ENCODE peak calls at places on chromosomes 16 and 17, in six cellular contexts. E, M, G, A, B and U are unnamed samples.

GRCh38 chr17:59800530-59800942 is 92.2 kb downstream of the TUBD1 start:
- DNase-seq in G (no peak), B (no peak), A (no peak), M (no peak), E (no peak), U (no peak)

GRCh38 chr17:39927928-39928867 is 666 bp downstream of the LRRC3C start:
- DNase-seq in M (peak), G (peak), B (no peak), E (peak), A (peak), U (peak)

GRCh38 chr17:81182596-81182995 is 16.6 kb upstream of the AATK start:
- DNase-seq in G (no peak), A (no peak), B (no peak), E (no peak), M (no peak), U (no peak)

GRCh38 chr17:34122529-34122928 is 132.6 kb upstream of the CCL2 start:
- DNase-seq in M (peak), G (no peak), B (no peak), A (no peak), E (no peak), U (no peak)

GRCh38 chr17:43791589-43791988 is 11.4 kb downstream of the CFAP97D1 start:
- DNase-seq in B (peak), A (peak), G (no peak), E (no peak), M (no peak), U (no peak)

GRCh38 chr17:36534117-36534880 is at the start of gene MYO19:
- DNase-seq in B (no peak), M (no peak), E (peak), A (peak), G (peak), U (peak)

GRCh38 chr17:38912221-38912813 is 13.1 kb upstream of the LASP1NB start:
- DNase-seq in E (peak), A (no peak), M (no peak), B (peak), G (no peak), U (peak)

GRCh38 chr17:31580331-31581021 is 189.0 kb downstream of the RAB11FIP4 start:
- DNase-seq in M (no peak), B (no peak), G (no peak), E (peak), A (no peak), U (no peak)

GRCh38 chr17:74757931-74758845 is 9.8 kb downstream of the NHERF1 start:
- DNase-seq in E (peak), M (no peak), G (peak), A (no peak), B (no peak), U (peak)

GRCh38 chr17:7314719-7315569 is at the start of gene GPS2:
- DNase-seq in A (peak), M (peak), G (peak), E (peak), B (no peak), U (peak)

GRCh38 chr17:81666092-81666341 is 388 bp downstream of the OXLD1 start:
- DNase-seq in E (no peak), B (no peak), G (no peak), A (peak), M (no peak), U (no peak)

GRCh38 chr16:3861808-3862451 is 18.6 kb downstream of the CREBBP start:
- DNase-seq in A (no peak), M (no peak), G (no peak), B (no peak), E (no peak), U (no peak)
- TF ChIP-seq POLR2AphosphoS5 in A (no peak), M (no peak), G (no peak), B (no peak), E (no peak), U (no peak)

GRCh38 chr16:82643136-82643535 is 16.4 kb downstream of the CDH13 start:
- DNase-seq in M (no peak), B (no peak), G (no peak), E (no peak), A (no peak), U (no peak)

GRCh38 chr16:82639263-82639662 is 12.5 kb downstream of the CDH13 start:
- DNase-seq in M (no peak), G (no peak), A (no peak), B (no peak), E (no peak), U (no peak)

GRCh38 chr16:82639666-82640336 is 13.0 kb downstream of the CDH13 start:
- DNase-seq in E (peak), B (no peak), G (no peak), M (no peak), A (peak), U (peak)

GRCh38 chr16:82643936-82644630 is 17.3 kb downstream of the CDH13 start:
- DNase-seq in M (no peak), G (no peak), E (no peak), B (no peak), A (peak), U (no peak)

GRCh38 chr16:82641336-82641984 is 14.7 kb downstream of the CDH13 start:
- DNase-seq in M (no peak), B (no peak), E (no peak), A (no peak), G (no peak), U (no peak)
- TF ChIP-seq CTCF in M (no peak), B (no peak), E (no peak), A (peak), G (no peak), U (no peak)

GRCh38 chr16:73043828-73044493 is 4.0 kb downstream of the ZFHX3 start:
- DNase-seq in B (no peak), E (no peak), M (no peak), G (no peak), A (no peak), U (no peak)
- TF ChIP-seq POLR2AphosphoS5 in B (no peak), E (no peak), M (no peak), G (no peak), A (no peak), U (no peak)

GRCh38 chr16:67544329-67544841 is 15.8 kb downstream of the RIPOR1 start:
- DNase-seq in E (no peak), A (no peak), B (no peak), G (no peak), M (peak), U (no peak)
- TF ChIP-seq CTCF in E (no peak), A (peak), B (no peak), G (no peak), M (no peak), U (no peak)

GRCh38 chr16:25707553-25707952 is 15.8 kb downstream of the HS3ST4 start:
- DNase-seq in A (no peak), B (no peak), E (no peak), G (no peak), M (no peak), U (no peak)

GRCh38 chr16:25709182-25709581 is 17.4 kb downstream of the HS3ST4 start:
- DNase-seq in E (no peak), G (no peak), M (no peak), B (no peak), A (peak), U (no peak)

GRCh38 chr16:25713785-25714570 is 22.2 kb downstream of the HS3ST4 start:
- DNase-seq in G (no peak), E (no peak), A (no peak), B (no peak), M (no peak), U (no peak)

DNA sequence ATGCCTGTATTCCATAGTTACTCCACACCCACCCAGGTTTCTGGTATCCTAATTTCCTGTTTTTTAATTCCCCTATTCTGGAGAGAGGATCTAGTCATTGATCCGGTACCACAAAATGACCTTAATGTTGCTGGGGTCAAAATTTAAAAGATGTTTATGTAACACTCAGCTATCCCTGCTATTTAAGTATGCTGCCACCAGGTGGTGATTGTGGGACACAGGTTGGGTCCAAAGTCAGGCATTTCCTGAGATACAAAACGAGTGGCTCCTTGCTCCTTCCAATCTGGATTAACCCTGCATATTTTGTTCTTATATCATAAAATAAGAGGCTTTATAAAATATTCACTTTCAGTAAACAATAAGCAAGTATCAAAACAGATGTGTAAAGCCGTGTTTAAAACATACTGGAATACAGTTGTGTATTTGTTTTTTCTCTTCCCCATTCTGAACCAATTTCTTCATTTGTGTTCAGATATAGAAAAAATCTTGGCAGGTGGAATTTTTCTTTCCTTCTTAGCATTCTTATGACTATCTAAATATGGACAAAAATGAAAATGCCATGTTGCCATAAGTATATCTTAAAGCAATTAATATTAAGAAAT is 16.3 kb downstream of the HS3ST4 start:
- DNase-seq in A (peak), B (no peak), E (peak), M (no peak), G (no peak), U (peak)
- TF ChIP-seq POLR2AphosphoS5 in A (no peak), B (no peak), E (no peak), M (no peak), G (no peak), U (no peak)

DNA sequence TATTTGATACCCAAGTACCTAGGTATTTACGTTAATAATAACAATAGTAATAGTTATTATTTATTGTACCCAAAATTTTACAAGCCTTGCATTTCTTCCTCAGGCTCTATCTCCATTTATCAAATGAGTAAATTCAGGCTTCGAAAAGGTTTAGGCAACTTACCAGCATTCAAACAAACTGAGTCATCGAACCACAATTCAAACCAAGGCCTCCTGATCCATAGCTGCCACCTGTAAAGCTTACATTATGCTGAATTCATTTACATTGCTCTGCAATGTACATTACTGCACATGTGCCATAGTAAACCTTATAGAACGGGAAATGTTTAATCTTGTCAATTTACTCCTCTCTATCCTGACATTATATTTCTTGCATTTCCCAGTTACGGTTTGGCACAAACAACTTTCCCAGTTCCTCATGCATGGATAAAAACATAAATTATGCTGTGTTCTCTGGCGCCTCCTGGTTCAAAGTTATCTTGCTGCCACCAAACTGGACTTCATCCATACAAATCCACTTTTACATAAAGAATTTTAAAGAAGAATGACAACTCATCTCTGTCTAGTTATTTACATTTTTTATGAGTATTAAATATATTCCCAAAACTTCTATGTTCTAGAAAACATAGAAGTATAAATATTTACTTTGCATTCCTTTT is 360.6 kb upstream of the SOX9 start:
- DNase-seq in M (no peak), E (no peak), B (no peak), G (no peak), A (no peak), U (no peak)
- TF ChIP-seq CTCF in M (no peak), E (no peak), B (no peak), G (no peak), A (peak), U (no peak)

GRCh38 chr16:70573451-70574121 is 50.0 kb downstream of the SF3B3 start:
- DNase-seq in A (peak), B (no peak), G (peak), E (no peak), M (no peak), U (no peak)
- TF ChIP-seq POLR2AphosphoS5 in A (no peak), B (peak), G (peak), E (no peak), M (peak), U (peak)

DNA sequence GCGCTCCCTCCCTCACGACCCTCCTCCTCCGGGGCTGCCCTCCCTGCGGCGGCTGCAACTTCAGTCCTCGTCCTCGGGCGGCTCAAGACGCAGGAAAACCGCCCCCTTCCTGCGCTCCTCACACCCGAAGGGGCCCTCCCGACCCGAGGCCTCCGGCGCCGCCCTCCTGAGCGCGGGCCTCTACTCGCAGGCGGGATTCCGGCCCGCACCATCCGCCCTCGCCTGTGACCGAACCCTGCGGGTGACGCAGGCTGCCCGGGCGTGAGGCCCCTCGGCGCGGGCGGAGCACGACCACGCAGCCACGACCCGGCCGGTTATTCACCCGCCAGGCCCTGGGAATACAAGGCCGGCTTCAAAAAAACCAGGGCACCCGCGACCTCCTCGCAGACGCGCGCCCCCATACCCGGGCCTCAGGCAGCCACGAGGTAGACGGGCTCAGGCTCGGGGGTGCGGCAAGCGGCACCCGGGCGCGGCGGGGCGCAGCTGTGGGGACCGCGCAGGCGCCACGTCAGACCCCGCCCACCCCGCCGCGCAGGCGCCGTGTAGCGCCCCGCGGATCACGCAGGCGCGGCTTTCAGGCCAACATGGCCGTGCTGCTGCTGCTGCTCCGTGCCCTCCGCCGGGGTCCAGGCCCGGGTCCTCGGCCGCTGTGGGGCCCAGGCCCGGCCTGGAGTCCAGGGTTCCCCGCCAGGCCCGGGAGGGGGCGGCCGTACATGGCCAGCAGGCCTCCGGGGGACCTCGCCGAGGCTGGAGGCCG is at the start of gene SPG7:
- DNase-seq in E (peak), M (peak), B (no peak), A (peak), G (peak), U (peak)
- TF ChIP-seq CTCF in E (no peak), M (no peak), B (no peak), A (no peak), G (no peak), U (no peak)